ENCODE peak calls at places on chromosomes 13 and 19, in four cellular contexts. One of them, this sample, is unnamed.

GRCh38 chr19:3046621-3047306 is 15.5 kb downstream of the TLE5 start:
- DNase-seq in NAMALWA: no peak
- DNase-seq in SW 1271: no peak
- DNase-seq in HEK293T: peak
- DNase-seq in this sample: peak

GRCh38 chr13:114019367-114019766 is 45.5 kb upstream of the C13orf46 start:
- DNase-seq in NAMALWA: peak
- DNase-seq in SW 1271: no peak
- DNase-seq in HEK293T: peak
- DNase-seq in this sample: no peak

GRCh38 chr19:55086730-55087541 is 11.3 kb downstream of the EPS8L1 start:
- DNase-seq in NAMALWA: no peak
- DNase-seq in SW 1271: no peak
- DNase-seq in HEK293T: no peak
- DNase-seq in this sample: peak

GRCh38 chr19:16736709-16737108 is 17.1 kb downstream of the NWD1 start:
- DNase-seq in NAMALWA: peak
- DNase-seq in SW 1271: peak
- DNase-seq in HEK293T: no peak
- DNase-seq in this sample: no peak

GRCh38 chr13:98798849-98799645 is 46.6 kb upstream of the SLC15A1 start:
- DNase-seq in NAMALWA: no peak
- DNase-seq in SW 1271: no peak
- DNase-seq in HEK293T: no peak
- DNase-seq in this sample: no peak

GRCh38 chr19:35913589-35913988 is 5.5 kb upstream of the TYROBP start:
- DNase-seq in NAMALWA: no peak
- DNase-seq in SW 1271: no peak
- DNase-seq in HEK293T: no peak
- DNase-seq in this sample: no peak

GRCh38 chr13:27791146-27791900 is 960 bp upstream of the GSX1 start:
- DNase-seq in NAMALWA: no peak
- DNase-seq in SW 1271: no peak
- DNase-seq in HEK293T: no peak
- DNase-seq in this sample: no peak

GRCh38 chr13:76754414-76754813 is 131.8 kb downstream of the KCTD12 start:
- DNase-seq in NAMALWA: no peak
- DNase-seq in SW 1271: no peak
- DNase-seq in HEK293T: no peak
- DNase-seq in this sample: no peak

GRCh38 chr13:107138468-107138867 is 570.5 kb upstream of the ARGLU1 start:
- DNase-seq in NAMALWA: no peak
- DNase-seq in SW 1271: no peak
- DNase-seq in HEK293T: no peak
- DNase-seq in this sample: no peak

GRCh38 chr19:7488736-7489353 is at the start of gene PEX11G:
- DNase-seq in NAMALWA: no peak
- DNase-seq in SW 1271: peak
- DNase-seq in HEK293T: peak
- DNase-seq in this sample: peak

GRCh38 chr19:57363734-57364181 is 407 bp downstream of the TRAPPC2B start:
- DNase-seq in NAMALWA: no peak
- DNase-seq in SW 1271: no peak
- DNase-seq in HEK293T: peak
- DNase-seq in this sample: no peak

GRCh38 chr19:6532244-6532999 is 1.6 kb downstream of the TNFSF9 start:
- DNase-seq in NAMALWA: peak
- DNase-seq in SW 1271: no peak
- DNase-seq in HEK293T: no peak
- DNase-seq in this sample: no peak